ENCODE peak calls at places on chromosomes 5 and 9, in four cellular contexts. P is islet precursor cell; I is stimulated activated CD4-positive, alpha-beta T cell treated with anti-CD3 and anti-CD28 coated beads, Interleukin-1b, Interleukin-23, amount 100 ng/mL, for 24 hours; U is stimulated activated CD8-positive, alpha-beta memory T cell treated with anti-CD3 and anti-CD28 coated beads, Interleukin-12 subunit alpha, Interleukin-12 subunit beta, amount 100 ng/mL, for 4 hours. H is an unnamed sample.
A peak's percentile ranks its signal among the peaks of the same experiment; 100 is the strongest.

GRCh38 chr9:124810513-124811355 is 33.8 kb downstream of the OLFML2A start:
- DNase-seq in I (no peak), P (peak; percentile 99), U (no peak), H (no peak)

GRCh38 chr5:133111299-133111698 is 59.5 kb downstream of the HSPA4 start:
- DNase-seq in P (peak; percentile 87), I (peak; percentile 73), U (peak; percentile 48), H (peak; percentile 88)

GRCh38 chr5:137073192-137073591 is 425.9 kb downstream of the SPOCK1 start:
- DNase-seq in U (no peak), P (no peak), I (no peak), H (no peak)

GRCh38 chr5:138230261-138230660 is 17.1 kb upstream of the CDC23 start:
- DNase-seq in U (no peak), I (no peak), P (peak; percentile 92), H (no peak)

GRCh38 chr5:154371687-154372086 is 74.1 kb upstream of the SAP30L start:
- DNase-seq in I (no peak), P (no peak), U (no peak), H (no peak)

GRCh38 chr9:124254261-124254682 is 3.5 kb upstream of the NEK6 start:
- DNase-seq in U (no peak), I (peak; percentile 42), P (no peak), H (no peak)

GRCh38 chr5:88660947-88661869 is 221.8 kb downstream of the MEF2C start:
- DNase-seq in U (no peak), P (peak; percentile 99), I (no peak), H (peak; percentile 99)

GRCh38 chr5:1878050-1878849 is 4.5 kb downstream of the IRX4 start:
- DNase-seq in U (no peak), I (no peak), P (no peak), H (no peak)

GRCh38 chr5:65076251-65076869 is 307.6 kb downstream of the CWC27 start:
- DNase-seq in I (peak; percentile 38), P (peak; percentile 80), U (peak; percentile 11), H (no peak)

GRCh38 chr9:130196643-130197042 is 24.4 kb downstream of the NCS1 start:
- DNase-seq in P (no peak), I (no peak), U (no peak), H (no peak)

GRCh38 chr9:77158772-77159513 is 18.4 kb upstream of the VPS13A start:
- DNase-seq in P (no peak), U (no peak), I (no peak), H (no peak)

GRCh38 chr9:132166599-132166998 is 4.7 kb downstream of the NTNG2 start:
- DNase-seq in U (no peak), I (no peak), P (peak; percentile 73), H (no peak)

GRCh38 chr9:132673355-132673754 is 3.1 kb downstream of the GTF3C4 start:
- DNase-seq in I (no peak), P (peak; percentile 56), U (no peak), H (no peak)

GRCh38 chr5:26883375-26883774 is 155.0 kb downstream of the CDH9 start:
- DNase-seq in U (no peak), I (no peak), P (no peak), H (no peak)

GRCh38 chr9:74551266-74551665 is 54.1 kb downstream of the RORB start:
- DNase-seq in P (no peak), U (no peak), I (no peak), H (no peak)

GRCh38 chr5:8848997-8849585 is 696.8 kb downstream of the SEMA5A start:
- DNase-seq in U (no peak), I (no peak), P (no peak), H (no peak)

GRCh38 chr9:68775003-68775730 is 70.1 kb downstream of the PIP5K1B start:
- DNase-seq in P (no peak), U (no peak), I (no peak), H (no peak)

GRCh38 chr5:81425569-81425968 is 31.6 kb upstream of the ACOT12 start:
- DNase-seq in I (no peak), U (no peak), P (no peak), H (no peak)

GRCh38 chr5:178883815-178884430 is 11.8 kb upstream of the ZFP2 start:
- DNase-seq in P (no peak), I (no peak), U (no peak), H (no peak)

GRCh38 chr5:132421442-132421841 is 51.9 kb downstream of the SLC22A5 start:
- DNase-seq in P (no peak), U (no peak), I (no peak), H (no peak)

GRCh38 chr9:126025973-126026372 is 278.8 kb downstream of the PBX3 start:
- DNase-seq in U (no peak), I (no peak), P (no peak), H (no peak)

GRCh38 chr9:34989946-34990635 is 546 bp downstream of the DNAJB5 start:
- DNase-seq in P (peak; percentile 95), U (peak; percentile 19), I (no peak), H (no peak)

GRCh38 chr5:172556262-172556661 is 84.8 kb upstream of the NEURL1B start:
- DNase-seq in U (no peak), P (no peak), I (no peak), H (no peak)

GRCh38 chr9:76725181-76725580 is 39.1 kb upstream of the PCA3 start:
- DNase-seq in P (no peak), I (no peak), U (no peak), H (no peak)

GRCh38 chr5:76029739-76030138 is 53.4 kb upstream of the SV2C start:
- DNase-seq in U (no peak), P (no peak), I (no peak), H (no peak)

GRCh38 chr5:56951946-56952691 is at the start of gene MIER3:
- DNase-seq in U (peak; percentile 69), I (peak; percentile 75), P (peak; percentile 91), H (peak; percentile 81)

GRCh38 chr5:19406576-19407365 is 581.2 kb downstream of the CDH18 start:
- DNase-seq in P (no peak), U (no peak), I (no peak), H (no peak)

GRCh38 chr9:4382722-4383317 is 83.0 kb upstream of the GLIS3 start:
- DNase-seq in P (no peak), I (no peak), U (no peak), H (no peak)

GRCh38 chr5:15799014-15799413 is 299.0 kb downstream of the FBXL7 start:
- DNase-seq in P (no peak), U (no peak), I (no peak), H (no peak)

GRCh38 chr9:120478208-120478607 is 101.8 kb downstream of the CDK5RAP2 start:
- DNase-seq in P (no peak), U (no peak), I (no peak), H (no peak)

GRCh38 chr5:142325677-142326479 is 1.1 kb upstream of the SPRY4 start:
- DNase-seq in U (no peak), P (peak; percentile 96), I (no peak), H (no peak)

GRCh38 chr5:36407396-36407795 is 105.7 kb upstream of the RANBP3L start:
- DNase-seq in I (no peak), U (no peak), P (no peak), H (no peak)

GRCh38 chr9:95494416-95495371 is 22.1 kb downstream of the PTCH1 start:
- DNase-seq in I (peak; percentile 74), U (peak; percentile 68), P (peak; percentile 83), H (no peak)

GRCh38 chr5:516338-516925 is 7.8 kb downstream of the SLC9A3 start:
- DNase-seq in U (no peak), P (no peak), I (no peak), H (no peak)